ENCODE peak calls at places on chromosomes 2 and 18, in four cellular contexts. K is GM12878, C is K562, R is HepG2. W is an unnamed sample.

GRCh38 chr2:67453365-67453764 is 56.2 kb downstream of the ETAA1 start:
- DNase-seq in R (no peak), K (no peak), C (no peak), W (no peak)

GRCh38 chr2:232540441-232541041 is 1.0 kb downstream of the CHRNG start:
- DNase-seq in K (no peak), C (no peak), R (no peak), W (no peak)

GRCh38 chr2:99808801-99809200 is 319.0 kb upstream of the REV1 start:
- DNase-seq in R (no peak), C (no peak), K (no peak), W (no peak)

GRCh38 chr2:45929674-45930395 is 278.4 kb downstream of the PRKCE start:
- DNase-seq in C (no peak), K (no peak), R (no peak), W (no peak)

GRCh38 chr2:176242211-176242610 is 27.0 kb upstream of the MTX2 start:
- DNase-seq in K (no peak), R (no peak), C (no peak), W (no peak)

GRCh38 chr2:163735692-163736432 is at the start of gene FIGN:
- DNase-seq in C (peak), R (peak), K (no peak), W (peak)

GRCh38 chr2:75525434-75526308 is 35.1 kb downstream of the EVA1A start:
- DNase-seq in K (no peak), C (no peak), R (no peak), W (no peak)

GRCh38 chr2:67476808-67477790 is 80.0 kb downstream of the ETAA1 start:
- DNase-seq in C (peak), K (no peak), R (peak), W (peak)

GRCh38 chr18:37019157-37019571 is 190.2 kb downstream of the KIAA1328 start:
- DNase-seq in K (no peak), C (no peak), R (peak), W (peak)
- TF ChIP-seq TARDBP in K (no peak), C (no peak), R (no peak), W (no peak)

DNA sequence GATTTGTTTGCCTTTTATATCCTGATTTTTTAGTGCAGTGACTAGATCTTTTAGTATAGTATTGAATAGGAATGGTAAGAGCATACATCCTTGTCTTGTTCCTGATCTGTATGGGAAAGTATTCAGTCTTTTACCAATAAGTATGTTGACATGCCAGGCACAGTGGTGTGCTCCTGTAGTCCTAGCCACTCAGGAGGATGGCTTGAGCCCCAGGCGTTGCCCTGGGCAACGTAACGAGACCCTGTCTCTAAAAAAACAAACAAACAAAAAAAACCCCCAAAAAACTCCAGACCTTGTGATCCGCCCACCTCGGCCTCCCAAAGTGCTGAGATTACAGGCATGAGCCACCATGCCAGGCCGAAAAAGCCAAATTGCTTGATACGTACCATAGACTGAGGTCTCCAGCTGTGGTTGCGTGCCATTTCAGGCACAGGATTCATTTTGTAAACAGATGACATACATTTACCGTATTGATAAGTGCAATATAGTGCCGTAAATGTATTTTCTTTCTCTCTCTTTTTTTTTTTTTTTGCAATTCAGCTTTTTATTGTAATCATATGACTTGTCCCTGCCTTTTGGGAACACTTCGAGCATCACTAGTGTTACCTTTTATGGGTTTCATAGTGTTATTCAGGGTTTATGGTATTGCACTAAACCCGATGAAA is 18.5 kb downstream of the BIRC6 start:
- DNase-seq in R (no peak), C (no peak), K (no peak), W (no peak)
- TF ChIP-seq TARDBP in R (no peak), C (no peak), K (no peak), W (no peak)

GRCh38 chr18:74078257-74078656 is 69.4 kb downstream of the FBXO15 start:
- DNase-seq in K (no peak), C (no peak), R (no peak), W (no peak)

GRCh38 chr18:74082476-74083070 is 65.1 kb downstream of the FBXO15 start:
- DNase-seq in R (peak), K (peak), C (no peak), W (peak)

GRCh38 chr18:74084184-74084583 is 63.5 kb downstream of the FBXO15 start:
- DNase-seq in R (no peak), K (no peak), C (no peak), W (no peak)

GRCh38 chr18:74083071-74083954 is 64.3 kb downstream of the FBXO15 start:
- DNase-seq in K (no peak), R (no peak), C (no peak), W (no peak)

GRCh38 chr18:74081966-74082365 is 65.7 kb downstream of the FBXO15 start:
- DNase-seq in C (no peak), R (no peak), K (no peak), W (no peak)
- TF ChIP-seq TARDBP in C (no peak), R (no peak), K (no peak), W (no peak)

DNA sequence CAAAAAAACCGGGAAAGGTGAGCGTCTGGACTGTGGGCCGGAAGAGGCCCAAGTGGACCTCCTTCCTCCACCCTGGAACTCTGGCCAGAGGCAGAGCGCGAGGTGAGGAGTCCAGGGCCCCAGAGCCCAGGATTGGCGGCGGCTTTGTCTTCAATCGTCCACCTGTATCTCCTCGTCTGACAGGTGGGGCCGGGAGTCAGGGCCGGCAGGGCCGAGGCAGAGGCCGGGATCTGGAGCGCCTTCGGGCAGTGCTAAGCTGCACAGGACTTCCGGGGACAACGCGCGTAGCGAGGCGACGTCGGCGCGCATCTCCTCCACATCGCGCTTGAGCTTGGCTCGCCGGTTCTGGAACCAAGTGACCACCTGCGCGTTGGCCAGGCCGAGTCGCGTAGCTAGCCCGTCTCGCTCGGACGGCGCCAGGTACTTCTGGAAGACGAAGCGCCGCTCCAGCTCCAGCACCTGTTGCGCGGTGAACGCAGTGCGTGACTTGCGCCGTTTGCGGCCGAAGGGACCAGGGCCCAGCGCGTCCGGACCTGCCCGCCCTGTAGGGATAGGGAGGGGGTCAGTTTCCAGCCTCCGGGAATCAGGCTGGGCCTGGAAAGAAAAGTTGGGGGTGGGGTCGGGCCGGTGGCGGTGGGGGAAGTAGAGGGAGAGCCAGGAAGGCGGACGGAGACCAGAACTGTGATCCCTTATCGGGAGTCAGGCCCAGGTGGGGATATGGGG is 1.5 kb downstream of the LBX2 start:
- DNase-seq in C (no peak), K (no peak), R (no peak), W (no peak)
- TF ChIP-seq TARDBP in C (no peak), K (no peak), R (peak), W (no peak)

DNA sequence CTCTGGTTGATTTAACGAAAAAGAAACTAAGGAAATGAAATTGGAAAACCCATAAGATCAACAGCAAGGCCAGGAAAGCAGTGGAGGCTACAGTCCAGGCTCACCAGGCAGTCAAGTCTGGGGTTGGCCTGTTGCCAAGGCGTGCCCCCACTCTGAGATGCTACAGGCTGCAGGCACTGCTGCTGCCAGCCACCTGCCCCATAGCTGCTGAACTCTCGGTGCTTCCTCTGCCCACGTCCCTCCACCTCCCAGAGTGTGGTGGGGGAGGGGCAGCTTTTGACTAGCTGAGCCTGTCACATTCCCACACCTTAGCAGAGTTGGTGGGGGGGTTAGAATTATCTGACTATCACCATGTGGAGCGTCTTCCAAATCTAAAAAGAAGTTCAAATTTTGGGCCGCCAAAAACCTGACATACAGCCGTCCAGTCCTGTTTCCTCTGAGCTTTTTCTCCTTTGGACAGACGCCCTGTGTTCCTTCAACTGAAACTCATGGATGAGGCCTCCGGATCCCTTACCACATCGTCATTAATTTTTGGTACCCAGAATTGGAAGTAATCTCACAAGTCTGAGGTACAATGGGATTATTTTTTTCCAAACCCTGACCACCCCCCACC is 3.9 kb upstream of the SH3RF3 start:
- DNase-seq in K (no peak), C (no peak), R (no peak), W (no peak)
- TF ChIP-seq TARDBP in K (no peak), C (no peak), R (no peak), W (no peak)

GRCh38 chr2:239576784-239577183 is 176.0 kb upstream of the HDAC4 start:
- DNase-seq in K (no peak), C (no peak), R (no peak), W (no peak)

GRCh38 chr2:239575931-239576445 is 175.2 kb upstream of the HDAC4 start:
- DNase-seq in K (no peak), C (no peak), R (no peak), W (no peak)

GRCh38 chr2:239577306-239577705 is 176.5 kb upstream of the HDAC4 start:
- DNase-seq in K (no peak), C (no peak), R (no peak), W (no peak)

GRCh38 chr2:239574054-239574433 is 173.2 kb upstream of the HDAC4 start:
- DNase-seq in K (no peak), C (no peak), R (no peak), W (no peak)

DNA sequence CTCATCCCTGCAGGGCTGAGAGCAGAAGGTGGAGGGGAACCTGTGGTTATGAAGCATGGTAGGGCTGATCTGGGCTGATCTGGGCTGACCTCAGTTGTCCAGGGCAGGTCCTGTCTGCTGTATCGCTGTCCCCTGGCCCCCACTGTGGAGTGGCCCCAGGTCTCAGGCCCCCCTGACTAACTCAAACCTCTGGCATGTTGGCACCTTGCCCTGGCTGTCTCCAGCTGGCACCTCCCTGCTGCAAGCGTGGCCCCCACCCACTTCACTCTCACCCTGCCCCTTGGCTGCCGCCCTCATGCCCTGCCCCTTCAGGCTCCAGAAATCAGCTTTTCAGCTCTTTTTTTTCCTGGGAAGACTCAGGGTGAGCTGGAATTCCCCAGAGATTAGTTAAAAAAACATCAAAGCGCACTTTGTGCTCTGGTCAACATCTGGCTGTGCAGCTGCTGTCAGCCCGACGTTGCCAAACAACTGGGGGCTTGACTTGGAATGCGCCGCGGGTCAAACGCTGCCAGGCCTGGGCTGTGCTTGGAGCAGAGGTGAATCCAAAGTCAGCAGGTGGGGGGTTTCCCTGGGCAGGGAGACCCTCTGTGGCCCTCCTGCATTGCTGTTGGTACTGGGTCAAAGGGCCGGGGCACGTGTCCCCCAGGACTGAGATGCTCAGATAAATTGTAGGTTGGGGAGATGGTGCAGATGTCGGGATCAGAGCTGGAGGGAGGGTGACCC is 173.8 kb upstream of the HDAC4 start:
- DNase-seq in C (no peak), K (no peak), R (peak), W (no peak)
- TF ChIP-seq TARDBP in C (no peak), K (no peak), R (peak), W (no peak)

GRCh38 chr18:49677762-49678398 is 116.0 kb downstream of the LIPG start:
- DNase-seq in R (no peak), K (peak), C (peak), W (no peak)

GRCh38 chr18:49685231-49685942 is 123.5 kb downstream of the LIPG start:
- DNase-seq in R (no peak), K (no peak), C (no peak), W (no peak)

GRCh38 chr18:49678440-49678839 is 116.6 kb downstream of the LIPG start:
- DNase-seq in R (no peak), C (no peak), K (no peak), W (no peak)

GRCh38 chr18:49681387-49681786 is 119.5 kb downstream of the LIPG start:
- DNase-seq in C (no peak), R (peak), K (no peak), W (no peak)

GRCh38 chr18:49682301-49683190 is 120.7 kb downstream of the LIPG start:
- DNase-seq in R (no peak), K (no peak), C (no peak), W (no peak)
- TF ChIP-seq TARDBP in R (no peak), K (no peak), C (no peak), W (no peak)

GRCh38 chr18:50069422-50069821 is 125.5 kb downstream of the MYO5B start:
- DNase-seq in C (no peak), R (no peak), K (no peak), W (no peak)
- TF ChIP-seq TARDBP in C (no peak), R (no peak), K (no peak), W (no peak)

GRCh38 chr2:167748536-167748935 is 498.9 kb downstream of the STK39 start:
- DNase-seq in C (no peak), K (no peak), R (no peak), W (no peak)

GRCh38 chr2:167745667-167746066 is 501.7 kb downstream of the STK39 start:
- DNase-seq in C (no peak), R (no peak), K (no peak), W (no peak)

GRCh38 chr2:167749641-167750040 is 497.8 kb downstream of the STK39 start:
- DNase-seq in R (no peak), K (no peak), C (no peak), W (no peak)

GRCh38 chr2:167750675-167751074 is 496.7 kb downstream of the STK39 start:
- DNase-seq in C (no peak), K (no peak), R (no peak), W (no peak)

DNA sequence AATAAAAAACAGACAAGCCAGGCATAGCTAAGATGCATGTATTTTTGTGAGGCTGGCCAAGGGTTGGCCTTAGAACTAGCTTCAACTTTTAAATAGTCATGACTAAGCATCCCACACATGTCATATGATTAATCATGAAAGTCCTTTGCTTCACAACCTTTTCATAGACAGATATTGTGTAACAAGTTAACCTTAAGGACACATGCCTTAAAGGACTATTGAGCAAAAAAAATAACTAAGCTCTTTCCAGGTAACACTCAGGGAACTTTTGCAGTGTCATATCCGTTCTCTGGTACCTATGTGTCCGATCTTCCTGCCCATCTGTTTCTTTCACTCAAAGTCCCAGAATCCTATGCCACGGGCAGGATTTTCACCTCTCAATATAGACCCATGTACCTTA is 498.4 kb downstream of the STK39 start:
- DNase-seq in C (no peak), R (no peak), K (no peak), W (no peak)
- TF ChIP-seq TARDBP in C (no peak), R (no peak), K (no peak), W (no peak)

GRCh38 chr2:102748107-102748506 is 13.7 kb upstream of the TMEM182 start:
- DNase-seq in K (no peak), C (no peak), R (no peak), W (no peak)
- TF ChIP-seq TARDBP in K (no peak), C (no peak), R (no peak), W (no peak)